ENCODE peak calls at places on chromosomes 7 and 10, in four cellular contexts. D is K562, B is endothelial cell of umbilical vein, E is GM12878. F is an unnamed sample. For H3K4me1, the result is how much of the 10 kb centered on the place peaks cover.

GRCh38 chr10:24625778-24626177 is 97.9 kb downstream of the ARHGAP21 start:
- DNase-seq in B (no peak), E (no peak), D (no peak), F (no peak)

GRCh38 chr10:94546058-94546595 is 539 bp downstream of the HELLS start:
- DNase-seq in E (no peak), D (peak), B (peak), F (peak)

GRCh38 chr10:70774810-70775678 is 10.1 kb downstream of the TBATA start:
- DNase-seq in B (no peak), D (no peak), E (no peak), F (no peak)

GRCh38 chr10:112778579-112778978 is 171.5 kb upstream of the TCF7L2 start:
- DNase-seq in D (no peak), E (no peak), B (peak), F (peak)

GRCh38 chr10:112286837-112287818 is 3.9 kb downstream of the TECTB start:
- DNase-seq in B (no peak), E (no peak), D (no peak), F (no peak)

GRCh38 chr10:111996103-111996502 is 187.5 kb downstream of the GPAM start:
- DNase-seq in B (no peak), E (peak), D (no peak), F (no peak)

GRCh38 chr10:34557173-34557572 is 257.9 kb downstream of the PARD3 start:
- DNase-seq in E (no peak), D (no peak), B (no peak), F (no peak)

GRCh38 chr7:39754326-39755120 is 131.2 kb downstream of the RALA start:
- DNase-seq in B (peak), E (no peak), D (no peak), F (peak)

GRCh38 chr7:46830-47140 is 145.6 kb upstream of the FAM20C start:
- DNase-seq in E (no peak), D (no peak), B (no peak), F (no peak)

GRCh38 chr7:157017639-157018327 is 7.3 kb upstream of the MNX1 start:
- DNase-seq in B (no peak), D (no peak), E (no peak), F (no peak)

GRCh38 chr7:75565129-75565528 is 73.0 kb downstream of the SPDYE5 start:
- DNase-seq in E (no peak), D (no peak), B (peak), F (peak)

DNA sequence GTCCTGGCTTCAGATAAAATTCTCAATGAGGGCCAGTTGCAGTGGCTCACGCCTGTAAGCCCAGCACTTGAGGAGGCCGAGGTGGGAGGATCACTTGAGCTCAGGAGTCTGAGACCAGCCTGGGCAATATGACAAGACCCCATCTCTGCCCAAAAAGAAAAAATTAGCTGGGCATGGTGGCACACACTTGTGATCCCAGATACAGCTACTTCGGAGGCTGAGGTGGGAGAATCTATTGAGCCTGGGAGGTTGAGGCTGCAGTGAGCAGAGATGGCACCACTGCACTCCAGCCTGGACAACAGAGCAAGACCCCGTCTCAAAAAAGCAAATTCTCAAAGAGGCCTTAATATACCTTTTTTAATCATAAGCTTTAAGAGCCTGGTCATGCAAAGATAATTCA is 142.9 kb downstream of the CUX1 start:
- DNase-seq in B (no peak), D (no peak), E (no peak), F (no peak)
- H3K4me1 ChIP-seq in B (under half), D (under half), E (under half), F (under half)

DNA sequence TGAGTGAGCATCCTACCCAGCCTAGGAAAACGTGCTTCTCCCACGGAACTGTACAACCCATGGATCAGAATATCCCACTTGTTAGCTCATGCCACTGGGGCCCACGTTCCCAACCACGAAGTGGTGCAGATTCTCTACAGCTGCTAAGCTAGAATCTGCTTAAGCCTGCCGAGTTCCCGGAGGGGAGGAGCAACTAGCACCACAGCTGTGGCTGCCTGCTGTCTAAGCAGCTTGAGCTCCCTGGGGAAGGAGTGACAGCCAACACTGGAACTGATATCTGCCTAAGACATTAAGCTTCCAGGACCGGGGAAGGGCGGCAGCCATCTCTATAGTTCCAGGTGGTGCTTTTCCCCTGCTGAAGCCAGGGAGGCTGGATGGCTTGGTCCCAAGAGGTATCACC is 334.7 kb upstream of the CHRM2 start:
- DNase-seq in D (no peak), B (no peak), E (no peak), F (no peak)
- TF ChIP-seq FOS in D (no peak), B (no peak), E (no peak), F (no peak)

DNA sequence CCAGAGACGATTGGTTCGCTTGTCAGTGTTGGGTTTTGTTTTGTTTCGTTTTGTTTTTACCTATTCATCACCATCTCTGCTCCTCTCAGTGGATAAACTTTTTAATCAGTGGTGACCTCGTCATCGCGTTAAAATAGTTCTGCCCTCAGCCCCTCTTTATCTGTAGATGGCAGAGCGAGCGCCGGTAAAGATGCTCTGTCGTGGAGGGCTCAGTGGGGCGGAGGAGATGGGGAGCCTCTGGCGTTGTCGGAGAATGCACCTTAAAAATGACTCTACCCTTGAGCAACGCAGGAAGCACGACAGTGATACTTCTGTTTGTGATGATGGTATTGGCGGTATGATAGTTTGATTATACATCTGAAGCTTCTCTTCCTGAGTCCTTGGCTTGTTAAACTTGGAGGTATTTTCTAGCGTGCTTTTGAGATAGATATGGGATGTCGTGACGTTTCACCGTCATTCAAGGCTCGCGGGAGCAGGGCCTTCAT is 554 bp downstream of the CSGALNACT2 start:
- DNase-seq in B (peak), D (peak), E (no peak), F (peak)
- H3K4me1 ChIP-seq in B (under half), D (under half), E (under half), F (under half)

DNA sequence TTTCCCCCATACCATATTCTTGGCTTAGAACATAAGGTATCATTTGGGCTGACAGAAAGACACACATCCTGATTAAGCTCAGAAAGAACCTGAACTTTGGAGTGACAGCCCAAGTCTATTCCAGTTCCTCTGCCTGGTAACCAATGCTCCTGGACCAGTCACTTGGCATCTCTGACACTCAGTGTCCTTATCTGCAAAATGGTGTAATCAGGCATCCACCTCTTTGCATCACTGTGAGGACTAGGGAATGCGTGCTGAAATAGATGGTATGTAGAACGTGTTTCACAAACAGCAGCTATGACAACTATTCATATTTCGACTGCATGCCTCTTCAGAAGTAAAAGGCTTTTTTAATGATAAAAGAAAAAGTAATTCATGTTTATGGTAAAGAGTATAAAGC is 26.2 kb upstream of the PIK3AP1 start:
- DNase-seq in B (no peak), D (no peak), E (no peak), F (peak)
- TF ChIP-seq FOS in B (no peak), D (no peak), E (no peak), F (no peak)

GRCh38 chr7:106069471-106070200 is 42.5 kb downstream of the SYPL1 start:
- DNase-seq in E (no peak), D (no peak), B (no peak), F (no peak)
- H3K4me1 ChIP-seq in E (half or more), D (under half), B (under half), F (under half)

DNA sequence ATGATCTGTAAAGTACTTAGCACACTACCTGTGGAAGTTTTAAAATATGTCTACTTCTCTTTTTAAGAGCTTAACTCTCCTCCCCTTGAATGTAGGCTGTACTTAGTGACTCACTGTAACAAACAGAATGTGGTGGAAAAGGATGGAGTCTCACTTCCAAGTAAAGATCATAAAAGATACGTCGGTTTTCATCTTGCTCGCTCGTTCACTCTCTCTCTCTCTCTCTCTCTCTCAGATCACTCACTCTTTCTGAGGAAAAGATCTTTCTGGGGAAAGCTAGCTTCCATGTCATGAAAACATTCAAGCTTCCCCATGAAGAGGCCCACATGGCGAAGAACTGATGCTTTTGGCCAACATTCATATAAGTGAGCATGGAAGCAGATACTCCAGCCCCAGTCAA is 5.5 kb downstream of the CHUK start:
- DNase-seq in E (no peak), B (no peak), D (no peak), F (no peak)
- TF ChIP-seq FOS in E (no peak), B (no peak), D (no peak), F (no peak)

GRCh38 chr10:32331606-32332005 is 15.4 kb downstream of the EPC1 start:
- DNase-seq in E (no peak), D (no peak), B (no peak), F (no peak)
- H3K4me1 ChIP-seq in E (under half), D (under half), B (under half), F (under half)

F was measured in IMR-90.